ENCODE peak calls at places on chromosome 4, in four cellular contexts. L, B, U and M are unnamed samples.

GRCh38 chr4:123816462-123816861 is 419.9 kb downstream of the SPRY1 start:
- DNase-seq in L (no peak), U (no peak), B (no peak), M (no peak)

GRCh38 chr4:119227690-119228089 is 15.2 kb downstream of the USP53 start:
- DNase-seq in U (no peak), L (no peak), B (no peak), M (no peak)

GRCh38 chr4:103091601-103092223 is 7.9 kb downstream of the BDH2 start:
- DNase-seq in B (peak; percentile 63), L (no peak), U (no peak), M (peak; percentile 34)

GRCh38 chr4:30744957-30745640 is 24.9 kb downstream of the PCDH7 start:
- DNase-seq in U (no peak), L (no peak), B (no peak), M (no peak)

GRCh38 chr4:101279377-101279871 is 67.9 kb downstream of the PPP3CA start:
- DNase-seq in B (no peak), U (no peak), L (peak; percentile 90), M (no peak)

GRCh38 chr4:93894995-93895394 is 66.4 kb downstream of the ATOH1 start:
- DNase-seq in U (no peak), B (no peak), L (no peak), M (no peak)

GRCh38 chr4:149638073-149638472 is 177.6 kb downstream of the IQCM start:
- DNase-seq in U (no peak), B (no peak), L (no peak), M (no peak)

GRCh38 chr4:153154010-153154975 is 50.0 kb upstream of the TRIM2 start:
- DNase-seq in L (no peak), U (no peak), B (no peak), M (no peak)

GRCh38 chr4:124322234-124322831 is 390.2 kb downstream of the ANKRD50 start:
- DNase-seq in B (peak; percentile 8), U (no peak), L (no peak), M (no peak)

GRCh38 chr4:74157116-74157742 is 689 bp upstream of the MTHFD2L start:
- DNase-seq in L (no peak), U (no peak), B (no peak), M (no peak)

GRCh38 chr4:65242156-65242846 is 428.0 kb downstream of the EPHA5 start:
- DNase-seq in U (no peak), L (no peak), B (no peak), M (no peak)

GRCh38 chr4:157265281-157265680 is 44.8 kb downstream of the GRIA2 start:
- DNase-seq in L (no peak), U (no peak), B (peak; percentile 16), M (no peak)

GRCh38 chr4:156295676-156296075 is 342.0 kb upstream of the CTSO start:
- DNase-seq in U (no peak), L (no peak), B (no peak), M (no peak)

GRCh38 chr4:138204507-138204906 is 37.6 kb downstream of the SLC7A11 start:
- DNase-seq in L (no peak), U (no peak), B (no peak), M (no peak)

GRCh38 chr4:18194278-18194677 is 172.7 kb upstream of the LCORL start:
- DNase-seq in U (no peak), L (no peak), B (no peak), M (no peak)

GRCh38 chr4:151573474-151573873 is 164.5 kb downstream of the FHIP1A start:
- DNase-seq in U (no peak), B (no peak), L (no peak), M (no peak)

GRCh38 chr4:8525383-8526120 is 54.6 kb upstream of the GPR78 start:
- DNase-seq in U (no peak), B (no peak), L (no peak), M (no peak)

GRCh38 chr4:61619528-61619927 is 419.4 kb downstream of the ADGRL3 start:
- DNase-seq in U (no peak), B (no peak), L (no peak), M (no peak)

GRCh38 chr4:7073526-7074390 is 5.9 kb upstream of the GRPEL1 start:
- DNase-seq in U (no peak), L (no peak), B (peak; percentile 65), M (no peak)

GRCh38 chr4:76058888-76059426 is 15.6 kb upstream of the ART3 start:
- DNase-seq in L (no peak), B (no peak), U (no peak), M (no peak)

GRCh38 chr4:48681856-48682255 is 98.2 kb downstream of the FRYL start:
- DNase-seq in L (no peak), U (no peak), B (no peak), M (no peak)

GRCh38 chr4:189046642-189047041 is 894.0 kb upstream of the FRG1 start:
- DNase-seq in U (no peak), L (no peak), B (no peak), M (peak; percentile 16)

GRCh38 chr4:73446336-73446938 is 10.4 kb downstream of the AFP start:
- DNase-seq in L (no peak), U (no peak), B (peak; percentile 48), M (no peak)

GRCh38 chr4:1187182-1187581 is 14.8 kb upstream of the SPON2 start:
- DNase-seq in B (no peak), L (peak; percentile 27), U (no peak), M (no peak)

DNA sequence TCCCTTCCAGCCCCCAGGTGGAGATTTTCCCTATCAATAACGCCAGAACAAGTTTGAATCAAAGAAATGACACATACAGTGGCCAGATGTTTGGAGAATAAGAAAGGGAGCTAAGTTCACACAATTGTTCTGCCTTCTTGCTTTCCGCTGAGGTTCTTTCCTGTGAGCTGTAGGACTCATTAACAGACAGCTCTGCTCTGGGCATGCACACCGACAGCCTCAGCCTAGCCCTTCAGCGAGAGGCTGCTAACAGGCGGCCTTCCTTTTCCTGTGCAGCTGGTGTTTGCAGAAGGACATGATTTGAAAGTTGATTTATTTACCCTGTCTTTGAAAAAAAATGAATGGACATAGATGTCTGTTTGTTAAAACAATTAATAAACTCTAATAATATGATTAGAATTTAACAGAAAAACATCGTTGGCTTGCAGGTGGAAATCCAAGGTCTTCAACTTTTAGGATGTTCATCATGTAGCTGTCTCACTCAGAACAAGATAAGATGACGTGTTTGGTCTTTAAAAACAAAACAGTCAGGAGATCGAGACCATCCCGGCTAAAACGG is 183.3 kb downstream of the KDR start:
- DNase-seq in U (no peak), B (no peak), L (no peak), M (no peak)
- H3K4me3 ChIP-seq in U (no peak overlapping the region), B (no peak overlapping the region), L (no peak overlapping the region), M (no peak overlapping the region)

DNA sequence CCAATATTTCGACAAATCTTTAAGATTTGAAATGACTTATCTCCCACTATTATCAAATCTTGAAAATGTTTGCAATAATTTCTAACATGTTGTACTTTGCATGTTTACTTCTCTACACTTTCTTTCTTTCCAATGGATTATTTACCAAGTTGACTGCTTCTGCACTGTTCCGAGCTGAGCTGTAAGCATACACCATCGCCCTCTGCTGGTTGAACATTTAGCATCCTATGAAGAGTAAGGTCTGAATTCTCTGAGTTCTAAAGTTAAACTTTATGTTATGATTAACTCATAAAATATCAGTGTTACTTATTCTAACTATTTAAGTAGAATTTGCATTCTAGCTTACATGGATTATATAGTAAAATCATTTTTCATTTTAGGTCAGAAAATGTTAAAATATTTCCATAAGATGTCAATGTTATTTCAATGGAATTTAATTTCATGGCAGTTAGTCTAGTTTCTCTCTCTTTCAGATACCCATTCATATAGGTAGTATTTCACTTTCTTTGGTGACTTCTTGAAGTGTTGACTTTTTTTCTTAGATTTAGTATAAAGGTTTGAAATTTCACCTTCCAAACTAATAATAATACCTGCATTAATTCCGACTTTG is 137.4 kb downstream of the DKK2 start:
- DNase-seq in B (peak; percentile 51), U (no peak), L (no peak), M (peak; percentile 5)
- TF ChIP-seq CTCF in B (peak; percentile 74), U (peak; percentile 24), L (no peak), M (peak; percentile 78)

DNA sequence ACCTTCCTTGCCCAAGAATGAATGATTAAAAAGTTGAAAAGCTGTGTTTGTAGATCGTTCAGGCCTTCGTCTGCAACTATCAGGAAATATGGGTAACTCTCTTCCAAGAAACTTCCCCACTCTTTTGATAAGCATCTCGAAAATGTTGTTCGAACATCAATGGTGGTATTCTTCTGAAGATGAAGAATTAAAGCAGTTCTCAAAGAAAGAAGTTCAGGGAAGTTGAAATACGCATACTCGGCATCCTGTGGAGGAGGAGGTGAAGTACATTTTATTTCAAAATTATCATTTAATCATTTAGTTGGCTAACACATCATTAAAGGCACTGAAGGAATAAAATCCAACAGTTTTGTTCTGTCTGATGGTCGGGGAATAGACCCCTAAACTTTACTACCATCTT is 12.1 kb downstream of the DDX60 start:
- DNase-seq in L (no peak), B (no peak), U (no peak), M (no peak)
- H3K36me3 ChIP-seq in L (no peaks in the 10 kb centered on the region), B (no peaks in the 10 kb centered on the region), U (peaks cover 5% of the 10 kb centered on the region), M (no peaks in the 10 kb centered on the region)

DNA sequence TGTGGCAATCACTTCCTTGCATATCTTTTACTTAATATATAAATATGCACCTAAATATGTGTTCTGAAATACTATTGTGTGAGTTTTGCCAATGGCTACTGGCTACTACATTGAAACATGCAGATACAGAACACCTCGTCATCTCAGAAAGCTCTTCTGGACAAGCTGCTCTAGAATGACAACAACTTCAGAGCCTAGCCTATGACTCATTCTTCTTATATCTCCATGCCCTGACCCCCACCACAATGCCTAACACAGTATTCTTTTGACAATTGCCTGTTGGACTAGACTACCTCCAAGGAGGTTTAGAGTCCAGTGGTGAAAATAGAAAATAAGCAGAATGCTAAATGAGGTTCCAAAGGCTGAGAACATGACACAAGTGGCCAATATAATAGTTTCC is 17.6 kb upstream of the DMP1 start:
- DNase-seq in B (no peak), U (no peak), L (no peak), M (no peak)
- H3K4me3 ChIP-seq in B (no peak overlapping the region), U (no peak overlapping the region), L (no peak overlapping the region), M (no peak overlapping the region)

GRCh38 chr4:114780205-114780604 is 181.6 kb downstream of the UGT8 start:
- DNase-seq in B (peak; percentile 24), U (no peak), L (no peak), M (peak; percentile 1)
- TF ChIP-seq CTCF in B (peak; percentile 39), U (no peak), L (no peak), M (peak; percentile 48)

GRCh38 chr4:185346975-185347601 is 48.6 kb downstream of the LRP2BP start:
- DNase-seq in L (no peak), U (no peak), B (no peak), M (no peak)
- H3K36me3 ChIP-seq in L (no peaks in the 10 kb centered on the region), U (peaks cover 4% of the 10 kb centered on the region), B (peaks cover 2% of the 10 kb centered on the region), M (no peaks in the 10 kb centered on the region)

GRCh38 chr4:184096561-184097239 is 121.0 kb downstream of the ENPP6 start:
- DNase-seq in L (no peak), B (no peak), U (no peak), M (no peak)
- H3K4me3 ChIP-seq in L (peak overlapping the region; percentile 41), B (no peak overlapping the region), U (peak overlapping the region; percentile 67), M (no peak overlapping the region)

GRCh38 chr4:83034630-83035494 is at the start of gene COPS4:
- DNase-seq in L (peak; percentile 99), B (peak; percentile 100), U (peak; percentile 92), M (peak; percentile 98)
- TF ChIP-seq CTCF in L (peak; percentile 19), B (peak; percentile 43), U (peak; percentile 48), M (peak; percentile 25)

GRCh38 chr4:41646862-41647261 is 101.7 kb downstream of the PHOX2B start:
- DNase-seq in U (no peak), L (no peak), B (no peak), M (no peak)
- H3K36me3 ChIP-seq in U (no peaks in the 10 kb centered on the region), L (no peaks in the 10 kb centered on the region), B (no peaks in the 10 kb centered on the region), M (no peaks in the 10 kb centered on the region)

GRCh38 chr4:72290737-72291136 is 258.9 kb downstream of the NPFFR2 start:
- DNase-seq in B (no peak), U (no peak), L (no peak), M (no peak)
- H3K4me3 ChIP-seq in B (no peak overlapping the region), U (no peak overlapping the region), L (no peak overlapping the region), M (no peak overlapping the region)